ENCODE peak calls at places on chromosomes 16 and 17, in eight cellular contexts. One of them, this sample, is unnamed.

GRCh38 chr16:87874639-87875472 is 5.5 kb upstream of the SLC7A5 start:
- DNase-seq in psoas muscle: no peak
- DNase-seq in ovary: no peak
- DNase-seq in upper lobe of left lung: no peak
- DNase-seq in MM.1S: no peak
- DNase-seq in uterus: no peak
- DNase-seq in endothelial cell of umbilical vein: no peak
- DNase-seq in right atrium auricular region: no peak
- DNase-seq in this sample: no peak

GRCh38 chr16:24037335-24037734 is 201.6 kb downstream of the PRKCB start:
- DNase-seq in psoas muscle: no peak
- DNase-seq in ovary: no peak
- DNase-seq in upper lobe of left lung: no peak
- DNase-seq in MM.1S: no peak
- DNase-seq in uterus: no peak
- DNase-seq in endothelial cell of umbilical vein: no peak
- DNase-seq in right atrium auricular region: no peak
- DNase-seq in this sample: no peak

GRCh38 chr16:70738083-70738977 is 52.5 kb upstream of the MTSS2 start:
- DNase-seq in psoas muscle: peak
- DNase-seq in ovary: no peak
- DNase-seq in upper lobe of left lung: no peak
- DNase-seq in MM.1S: peak
- DNase-seq in uterus: peak
- DNase-seq in endothelial cell of umbilical vein: peak
- DNase-seq in right atrium auricular region: no peak
- DNase-seq in this sample: peak

GRCh38 chr16:80759419-80760162 is 44.8 kb downstream of the CDYL2 start:
- DNase-seq in psoas muscle: no peak
- DNase-seq in ovary: no peak
- DNase-seq in upper lobe of left lung: no peak
- DNase-seq in MM.1S: no peak
- DNase-seq in uterus: no peak
- DNase-seq in endothelial cell of umbilical vein: peak
- DNase-seq in right atrium auricular region: no peak
- DNase-seq in this sample: no peak

GRCh38 chr16:78775161-78775561 is 675.7 kb downstream of the WWOX start:
- DNase-seq in psoas muscle: no peak
- DNase-seq in ovary: no peak
- DNase-seq in upper lobe of left lung: no peak
- DNase-seq in MM.1S: no peak
- DNase-seq in uterus: no peak
- DNase-seq in endothelial cell of umbilical vein: no peak
- DNase-seq in right atrium auricular region: no peak
- DNase-seq in this sample: no peak

GRCh38 chr17:30074254-30074653 is 42.4 kb upstream of the NSRP1 start:
- DNase-seq in psoas muscle: no peak
- DNase-seq in ovary: no peak
- DNase-seq in upper lobe of left lung: no peak
- DNase-seq in MM.1S: no peak
- DNase-seq in uterus: no peak
- DNase-seq in endothelial cell of umbilical vein: no peak
- DNase-seq in right atrium auricular region: no peak
- DNase-seq in this sample: no peak

GRCh38 chr16:87464691-87465300 is 28.0 kb downstream of the ZCCHC14 start:
- DNase-seq in psoas muscle: peak
- DNase-seq in ovary: peak
- DNase-seq in upper lobe of left lung: no peak
- DNase-seq in MM.1S: no peak
- DNase-seq in uterus: peak
- DNase-seq in endothelial cell of umbilical vein: no peak
- DNase-seq in right atrium auricular region: peak
- DNase-seq in this sample: peak

GRCh38 chr17:10295728-10296343 is 77.0 kb downstream of the MYH13 start:
- DNase-seq in psoas muscle: peak
- DNase-seq in ovary: peak
- DNase-seq in upper lobe of left lung: no peak
- DNase-seq in MM.1S: peak
- DNase-seq in uterus: peak
- DNase-seq in endothelial cell of umbilical vein: no peak
- DNase-seq in right atrium auricular region: no peak
- DNase-seq in this sample: peak

GRCh38 chr17:62597920-62598319 is 29.6 kb upstream of the MRC2 start:
- DNase-seq in psoas muscle: peak
- DNase-seq in ovary: no peak
- DNase-seq in upper lobe of left lung: no peak
- DNase-seq in MM.1S: no peak
- DNase-seq in uterus: peak
- DNase-seq in endothelial cell of umbilical vein: no peak
- DNase-seq in right atrium auricular region: no peak
- DNase-seq in this sample: no peak

GRCh38 chr17:62605588-62605987 is 21.9 kb upstream of the MRC2 start:
- DNase-seq in psoas muscle: no peak
- DNase-seq in ovary: no peak
- DNase-seq in upper lobe of left lung: no peak
- DNase-seq in MM.1S: no peak
- DNase-seq in uterus: no peak
- DNase-seq in endothelial cell of umbilical vein: no peak
- DNase-seq in right atrium auricular region: peak
- DNase-seq in this sample: no peak

GRCh38 chr17:62600805-62601204 is 26.7 kb upstream of the MRC2 start:
- DNase-seq in psoas muscle: no peak
- DNase-seq in ovary: no peak
- DNase-seq in upper lobe of left lung: no peak
- DNase-seq in MM.1S: no peak
- DNase-seq in uterus: no peak
- DNase-seq in endothelial cell of umbilical vein: no peak
- DNase-seq in right atrium auricular region: no peak
- DNase-seq in this sample: no peak

GRCh38 chr17:62599964-62600657 is 27.4 kb upstream of the MRC2 start:
- DNase-seq in psoas muscle: no peak
- DNase-seq in ovary: no peak
- DNase-seq in upper lobe of left lung: no peak
- DNase-seq in MM.1S: no peak
- DNase-seq in uterus: no peak
- DNase-seq in endothelial cell of umbilical vein: no peak
- DNase-seq in right atrium auricular region: no peak
- DNase-seq in this sample: no peak

DNA sequence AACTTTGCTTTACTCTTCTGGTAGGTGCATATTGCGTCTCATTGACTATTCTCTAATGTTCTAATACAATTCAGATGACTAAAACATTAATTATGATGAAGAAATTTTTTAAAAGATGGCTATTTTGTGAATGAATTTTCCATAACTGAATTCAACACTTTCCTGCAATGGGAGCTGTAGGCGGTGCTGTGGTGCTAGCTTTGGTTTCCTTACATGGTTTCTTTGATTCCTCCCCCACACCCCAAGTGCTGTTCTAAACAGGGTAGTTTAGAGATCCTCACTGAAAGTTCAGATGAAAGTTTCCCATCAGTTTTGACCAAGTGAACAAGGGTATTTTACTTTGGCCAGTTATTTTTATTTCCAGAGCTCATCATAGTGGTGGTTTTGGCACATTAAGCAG is 26.0 kb upstream of the MRC2 start:
- DNase-seq in psoas muscle: no peak
- DNase-seq in ovary: no peak
- DNase-seq in upper lobe of left lung: no peak
- DNase-seq in MM.1S: no peak
- DNase-seq in uterus: no peak
- DNase-seq in endothelial cell of umbilical vein: no peak
- DNase-seq in right atrium auricular region: no peak
- DNase-seq in this sample: no peak
- TF ChIP-seq CTCF in psoas muscle: no peak
- TF ChIP-seq CTCF in ovary: no peak
- TF ChIP-seq CTCF in upper lobe of left lung: no peak
- TF ChIP-seq CTCF in MM.1S: no peak
- TF ChIP-seq CTCF in uterus: peak
- TF ChIP-seq CTCF in endothelial cell of umbilical vein: no peak
- TF ChIP-seq CTCF in right atrium auricular region: no peak
- TF ChIP-seq CTCF in this sample: no peak

GRCh38 chr16:85391175-85391707 is 221.9 kb upstream of the GSE1 start:
- DNase-seq in psoas muscle: peak
- DNase-seq in ovary: peak
- DNase-seq in upper lobe of left lung: no peak
- DNase-seq in MM.1S: no peak
- DNase-seq in uterus: no peak
- DNase-seq in endothelial cell of umbilical vein: no peak
- DNase-seq in right atrium auricular region: no peak
- DNase-seq in this sample: no peak

GRCh38 chr16:85392756-85393673 is 220.1 kb upstream of the GSE1 start:
- DNase-seq in psoas muscle: peak
- DNase-seq in ovary: peak
- DNase-seq in upper lobe of left lung: peak
- DNase-seq in MM.1S: no peak
- DNase-seq in uterus: no peak
- DNase-seq in endothelial cell of umbilical vein: no peak
- DNase-seq in right atrium auricular region: no peak
- DNase-seq in this sample: peak

GRCh38 chr16:85389679-85390470 is 223.2 kb upstream of the GSE1 start:
- DNase-seq in psoas muscle: peak
- DNase-seq in ovary: peak
- DNase-seq in upper lobe of left lung: peak
- DNase-seq in MM.1S: no peak
- DNase-seq in uterus: no peak
- DNase-seq in endothelial cell of umbilical vein: no peak
- DNase-seq in right atrium auricular region: no peak
- DNase-seq in this sample: no peak

GRCh38 chr16:85391769-85392583 is 221.1 kb upstream of the GSE1 start:
- DNase-seq in psoas muscle: peak
- DNase-seq in ovary: peak
- DNase-seq in upper lobe of left lung: no peak
- DNase-seq in MM.1S: no peak
- DNase-seq in uterus: no peak
- DNase-seq in endothelial cell of umbilical vein: no peak
- DNase-seq in right atrium auricular region: no peak
- DNase-seq in this sample: peak

DNA sequence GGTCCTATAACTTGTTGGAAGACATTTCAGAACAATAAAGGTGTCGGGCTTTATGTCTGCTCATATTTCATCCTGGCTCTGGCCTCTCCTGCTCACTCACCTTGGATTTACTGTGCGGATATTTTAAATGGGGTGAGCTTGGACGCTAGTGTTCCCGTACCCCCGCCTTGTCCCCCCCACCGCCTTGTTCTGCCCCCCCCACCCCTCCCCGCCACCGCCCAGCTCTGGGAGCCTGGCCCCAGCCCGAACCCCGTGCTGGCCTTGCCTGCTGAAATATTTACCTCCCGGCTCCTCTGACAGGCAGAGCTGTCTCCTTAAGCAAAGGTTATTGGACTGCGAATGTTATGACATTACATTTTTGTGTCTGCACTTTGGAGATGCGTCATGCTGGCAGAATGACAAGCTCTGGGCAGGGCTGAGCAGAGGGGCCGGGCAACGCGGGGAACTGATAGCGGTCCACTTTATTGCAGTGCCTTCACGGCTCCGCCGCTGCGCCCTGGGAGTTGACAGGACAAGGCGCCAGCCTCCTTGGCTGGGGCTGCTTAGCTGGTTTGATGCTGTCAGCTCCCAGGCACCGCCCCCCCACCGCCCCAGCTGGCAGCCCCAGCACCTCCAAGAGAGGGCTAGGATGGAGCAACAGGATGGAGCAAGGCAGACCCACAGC is 222.5 kb upstream of the GSE1 start:
- DNase-seq in psoas muscle: peak
- DNase-seq in ovary: peak
- DNase-seq in upper lobe of left lung: peak
- DNase-seq in MM.1S: no peak
- DNase-seq in uterus: peak
- DNase-seq in endothelial cell of umbilical vein: no peak
- DNase-seq in right atrium auricular region: peak
- DNase-seq in this sample: peak
- H3K27ac ChIP-seq in psoas muscle: no peak
- H3K27ac ChIP-seq in ovary: no peak
- H3K27ac ChIP-seq in upper lobe of left lung: no peak
- H3K27ac ChIP-seq in MM.1S: no peak
- H3K27ac ChIP-seq in uterus: peak
- H3K27ac ChIP-seq in endothelial cell of umbilical vein: no peak
- H3K27ac ChIP-seq in right atrium auricular region: peak
- H3K27ac ChIP-seq in this sample: peak

DNA sequence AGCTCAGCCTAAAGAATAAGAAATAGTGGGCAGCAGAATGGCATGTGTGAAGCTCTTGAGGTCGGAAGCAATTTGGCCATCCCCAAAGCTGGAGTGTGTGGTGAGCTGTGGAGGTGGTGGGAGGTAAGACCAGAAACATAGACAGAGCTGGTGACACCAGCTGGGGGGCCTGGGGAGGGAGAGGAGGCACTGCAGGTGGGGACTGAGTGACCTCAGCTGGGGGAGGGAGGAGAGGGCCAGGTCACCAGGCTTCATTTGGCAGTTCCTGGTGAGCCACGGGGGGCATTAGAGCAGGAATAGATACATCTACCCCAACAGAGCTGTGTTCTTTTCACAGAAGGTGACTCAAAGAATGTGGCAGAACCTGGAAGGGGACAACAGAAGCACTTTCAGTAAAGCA is 31.9 kb downstream of the WFDC1 start:
- DNase-seq in psoas muscle: no peak
- DNase-seq in ovary: no peak
- DNase-seq in upper lobe of left lung: no peak
- DNase-seq in MM.1S: no peak
- DNase-seq in uterus: no peak
- DNase-seq in endothelial cell of umbilical vein: no peak
- DNase-seq in right atrium auricular region: no peak
- DNase-seq in this sample: no peak
- TF ChIP-seq CTCF in psoas muscle: no peak
- TF ChIP-seq CTCF in ovary: no peak
- TF ChIP-seq CTCF in upper lobe of left lung: no peak
- TF ChIP-seq CTCF in MM.1S: no peak
- TF ChIP-seq CTCF in uterus: no peak
- TF ChIP-seq CTCF in endothelial cell of umbilical vein: no peak
- TF ChIP-seq CTCF in right atrium auricular region: no peak
- TF ChIP-seq CTCF in this sample: no peak

GRCh38 chr17:81683584-81684441 is at the start of the genes ARL16 and HGS:
- DNase-seq in psoas muscle: peak
- DNase-seq in ovary: peak
- DNase-seq in upper lobe of left lung: peak
- DNase-seq in MM.1S: peak
- DNase-seq in uterus: peak
- DNase-seq in endothelial cell of umbilical vein: peak
- DNase-seq in right atrium auricular region: peak
- DNase-seq in this sample: peak

GRCh38 chr17:81682565-81683207 is 911 bp downstream of the ARL16 start:
- DNase-seq in psoas muscle: no peak
- DNase-seq in ovary: no peak
- DNase-seq in upper lobe of left lung: no peak
- DNase-seq in MM.1S: no peak
- DNase-seq in uterus: no peak
- DNase-seq in endothelial cell of umbilical vein: no peak
- DNase-seq in right atrium auricular region: no peak
- DNase-seq in this sample: no peak

GRCh38 chr17:81683208-81683583 is 401 bp downstream of the ARL16 start:
- DNase-seq in psoas muscle: no peak
- DNase-seq in ovary: no peak
- DNase-seq in upper lobe of left lung: no peak
- DNase-seq in MM.1S: no peak
- DNase-seq in uterus: no peak
- DNase-seq in endothelial cell of umbilical vein: no peak
- DNase-seq in right atrium auricular region: no peak
- DNase-seq in this sample: no peak

GRCh38 chr17:81680150-81680549 is 3.4 kb downstream of the ARL16 start:
- DNase-seq in psoas muscle: no peak
- DNase-seq in ovary: no peak
- DNase-seq in upper lobe of left lung: no peak
- DNase-seq in MM.1S: no peak
- DNase-seq in uterus: no peak
- DNase-seq in endothelial cell of umbilical vein: no peak
- DNase-seq in right atrium auricular region: no peak
- DNase-seq in this sample: no peak

GRCh38 chr17:81681672-81682071 is 1.9 kb downstream of the ARL16 start:
- DNase-seq in psoas muscle: peak
- DNase-seq in ovary: no peak
- DNase-seq in upper lobe of left lung: no peak
- DNase-seq in MM.1S: no peak
- DNase-seq in uterus: no peak
- DNase-seq in endothelial cell of umbilical vein: no peak
- DNase-seq in right atrium auricular region: no peak
- DNase-seq in this sample: no peak
- H3K27ac ChIP-seq in psoas muscle: no peak
- H3K27ac ChIP-seq in ovary: no peak
- H3K27ac ChIP-seq in upper lobe of left lung: no peak
- H3K27ac ChIP-seq in MM.1S: no peak
- H3K27ac ChIP-seq in uterus: no peak
- H3K27ac ChIP-seq in endothelial cell of umbilical vein: no peak
- H3K27ac ChIP-seq in right atrium auricular region: no peak
- H3K27ac ChIP-seq in this sample: no peak